ENCODE peak calls at places on chromosomes 3 and 15, in five cellular contexts. K is central memory CD4-positive, alpha-beta T cell; T is NCI-H69; R is activated CD4-positive, alpha-beta T cell treated with anti-CD3 and anti-CD28 coated beads, Interleukin-2, amount 10 ng/mL, durations not matched to agents 7 days and 5 days; E is T-helper 1 cell. I is an unnamed sample.

GRCh38 chr3:160399347-160400047 is at the start of gene SMC4:
- DNase-seq in K (peak; percentile 92), T (peak; percentile 94), R (peak; percentile 92), E (peak; percentile 63), I (peak; percentile 98)

GRCh38 chr3:42823351-42823750 is 14.1 kb downstream of the ACKR2 start:
- DNase-seq in K (no peak), T (peak; percentile 88), R (no peak), E (no peak), I (no peak)

GRCh38 chr15:69308949-69309348 is 10.2 kb downstream of the PAQR5 start:
- DNase-seq in K (no peak), T (no peak), R (no peak), E (no peak), I (no peak)

GRCh38 chr15:73637527-73637926 is 4.3 kb upstream of the NPTN start:
- DNase-seq in K (no peak), T (no peak), R (no peak), E (no peak), I (no peak)

GRCh38 chr15:100711479-100712130 is 109.2 kb downstream of the ASB7 start:
- DNase-seq in K (no peak), T (no peak), R (no peak), E (no peak), I (no peak)

GRCh38 chr3:120470870-120471269 is 20.1 kb upstream of the FSTL1 start:
- DNase-seq in K (no peak), T (no peak), R (no peak), E (no peak), I (no peak)

GRCh38 chr15:68224546-68225250 is 4.8 kb downstream of the CLN6 start:
- DNase-seq in K (no peak), T (peak; percentile 18), R (peak; percentile 42), E (no peak), I (peak; percentile 82)

GRCh38 chr15:65327651-65328393 is 23.3 kb downstream of the RNU5B-1 start:
- DNase-seq in K (no peak), T (no peak), R (no peak), E (no peak), I (no peak)

GRCh38 chr3:103919327-103919726 is 1447.4 kb upstream of the ALCAM start:
- DNase-seq in K (no peak), T (peak; percentile 1), R (no peak), E (no peak), I (no peak)

GRCh38 chr3:122343654-122344053 is 18.6 kb downstream of the CSTA start:
- DNase-seq in K (no peak), T (no peak), R (no peak), E (no peak), I (no peak)

GRCh38 chr3:139353920-139354556 is 10.2 kb downstream of the MRPS22 start:
- DNase-seq in K (no peak), T (peak; percentile 45), R (no peak), E (no peak), I (peak; percentile 41)

I was measured in MM.1S.